ENCODE peak calls at places on chromosomes 13 and 19, in seven cellular contexts. P is H9, H is mesenchymal stem cell, I is H1, V is IMR-90, A is mesendoderm, X is trophoblast cell. R is an unnamed sample.

GRCh38 chr19:43798546-43799409 is 3.5 kb downstream of the LYPD5 start:
- DNase-seq in P (peak; percentile 90), H (no peak), I (peak; percentile 79), V (no peak), A (peak; percentile 76), X (peak; percentile 84), R (no peak)

GRCh38 chr13:86051134-86052103 is 252.2 kb upstream of the SLITRK6 start:
- DNase-seq in P (no peak), H (no peak), I (no peak), V (no peak), A (peak; percentile 13), X (no peak), R (no peak)

GRCh38 chr19:31264379-31264778 is 84.9 kb downstream of the TSHZ3 start:
- DNase-seq in P (no peak), H (no peak), I (no peak), V (no peak), A (no peak), X (no peak), R (no peak)

GRCh38 chr13:26941345-26942174 is 181.0 kb upstream of the GPR12 start:
- DNase-seq in P (no peak), H (peak; percentile 92), I (no peak), V (peak; percentile 91), A (no peak), X (peak; percentile 6), R (no peak)

GRCh38 chr19:18128044-18128443 is 24.9 kb upstream of the PIK3R2 start:
- DNase-seq in P (no peak), H (peak; percentile 27), I (no peak), V (peak; percentile 33), A (no peak), X (no peak), R (no peak)

GRCh38 chr13:38688674-38689073 is 1.8 kb downstream of the FREM2 start:
- DNase-seq in P (no peak), H (no peak), I (no peak), V (no peak), A (no peak), X (no peak), R (no peak)

GRCh38 chr13:99505814-99506269 is 4.6 kb downstream of the TM9SF2 start:
- DNase-seq in P (no peak), H (peak; percentile 64), I (no peak), V (peak; percentile 63), A (no peak), X (no peak), R (no peak)

GRCh38 chr19:16078311-16078758 is 2.0 kb downstream of the TPM4 start:
- DNase-seq in P (no peak), H (no peak), I (no peak), V (peak; percentile 69), A (peak; percentile 74), X (no peak), R (peak; percentile 15)

GRCh38 chr13:37484056-37484455 is 114.5 kb downstream of the POSTN start:
- DNase-seq in P (no peak), H (no peak), I (no peak), V (no peak), A (no peak), X (no peak), R (no peak)

GRCh38 chr13:26425439-26426358 is 131.8 kb upstream of the WASF3 start:
- DNase-seq in P (no peak), H (peak; percentile 60), I (no peak), V (peak; percentile 88), A (no peak), X (no peak), R (no peak)

GRCh38 chr13:68128297-68128915 is 898.3 kb upstream of the PCDH9 start:
- DNase-seq in P (no peak), H (no peak), I (no peak), V (no peak), A (no peak), X (no peak), R (no peak)

GRCh38 chr19:18194554-18195238 is 1.7 kb downstream of the MPV17L2 start:
- DNase-seq in P (peak; percentile 77), H (peak; percentile 24), I (peak; percentile 76), V (peak; percentile 34), A (peak; percentile 61), X (no peak), R (no peak)

GRCh38 chr13:29654807-29655547 is 59.5 kb upstream of the SLC7A1 start:
- DNase-seq in P (no peak), H (no peak), I (no peak), V (peak; percentile 86), A (no peak), X (no peak), R (no peak)

GRCh38 chr13:80337011-80337688 is 3.8 kb downstream of the SPRY2 start:
- DNase-seq in P (no peak), H (no peak), I (no peak), V (no peak), A (no peak), X (no peak), R (no peak)

GRCh38 chr13:48255954-48256353 is 22.9 kb downstream of the ITM2B start:
- DNase-seq in P (no peak), H (no peak), I (no peak), V (no peak), A (no peak), X (no peak), R (no peak)

GRCh38 chr13:48144413-48145035 is 49.6 kb upstream of the MED4 start:
- DNase-seq in P (no peak), H (no peak), I (no peak), V (peak; percentile 45), A (no peak), X (peak; percentile 71), R (no peak)

GRCh38 chr19:57465680-57466381 is 8.9 kb upstream of the VN1R1 start:
- DNase-seq in P (no peak), H (peak; percentile 26), I (peak; percentile 56), V (peak; percentile 24), A (peak; percentile 79), X (peak; percentile 67), R (no peak)

GRCh38 chr19:41771410-41771809 is 16.1 kb downstream of the CEACAM6 start:
- DNase-seq in P (no peak), H (no peak), I (no peak), V (no peak), A (no peak), X (no peak), R (no peak)
- H2BK120ac ChIP-seq in P (no peak overlapping the region), H (no peak overlapping the region), I (no peak overlapping the region), V (no peak overlapping the region), A (no peak overlapping the region), X (no peak overlapping the region), R (no peak overlapping the region)

GRCh38 chr19:4636151-4636717 is 3.1 kb upstream of the TNFAIP8L1 start:
- DNase-seq in P (peak; percentile 82), H (peak; percentile 52), I (peak; percentile 96), V (peak; percentile 34), A (peak; percentile 60), X (no peak), R (peak; percentile 78)
- H3K4me1 ChIP-seq in P (no peaks in the 10 kb centered on the region), H (peaks cover 38% of the 10 kb centered on the region), I (peaks cover 10% of the 10 kb centered on the region), V (peaks cover 21% of the 10 kb centered on the region), A (peaks cover 6% of the 10 kb centered on the region), X (peaks cover 17% of the 10 kb centered on the region), R (peaks cover 12% of the 10 kb centered on the region)

DNA sequence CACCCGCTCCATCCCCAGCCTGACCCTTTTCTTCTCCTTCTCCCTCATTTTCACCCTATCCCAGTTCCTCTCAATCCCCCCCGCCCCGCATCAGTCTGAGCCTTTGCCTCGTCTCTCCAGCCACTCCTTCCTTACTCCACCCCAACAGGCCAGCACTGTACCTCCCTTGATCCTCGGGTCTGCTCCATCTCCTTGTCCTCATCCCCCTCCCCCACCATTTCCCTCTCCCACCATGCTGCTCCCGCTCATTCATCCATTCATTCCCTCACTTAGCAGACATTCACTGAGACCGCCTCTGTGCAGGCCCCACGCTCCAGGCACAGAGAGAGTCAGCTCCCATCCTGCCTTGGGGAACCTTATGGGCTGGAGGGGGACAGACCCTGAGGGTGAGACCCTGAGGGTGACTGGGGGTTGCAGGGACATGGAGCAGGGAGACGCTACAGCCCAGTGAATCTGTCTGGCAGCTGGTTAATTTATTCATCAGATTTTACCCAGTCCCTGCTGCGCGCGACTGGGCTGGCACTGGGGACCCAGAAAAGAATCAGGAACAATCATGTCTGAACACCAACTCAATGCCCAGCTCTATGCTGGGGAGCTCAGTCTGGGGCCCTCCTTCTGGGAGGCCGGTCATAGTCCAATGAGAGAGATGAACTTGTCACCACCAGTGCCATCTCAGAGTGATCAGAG is 881 bp downstream of the ARHGAP33 start:
- DNase-seq in P (no peak), H (no peak), I (no peak), V (no peak), A (no peak), X (no peak), R (no peak)
- H3K9ac ChIP-seq in P (no peak overlapping the region), H (peak overlapping the region; percentile 76), I (no peak overlapping the region), V (peak overlapping the region; percentile 45), A (peak overlapping the region; percentile 8), X (no peak overlapping the region), R (peak overlapping the region; percentile 96)

GRCh38 chr19:47802521-47803043 is 1.8 kb downstream of the TPRX1 start:
- DNase-seq in P (no peak), H (no peak), I (no peak), V (no peak), A (no peak), X (no peak), R (no peak)

GRCh38 chr19:47797996-47798903 is 6.1 kb downstream of the TPRX1 start:
- DNase-seq in P (no peak), H (no peak), I (no peak), V (no peak), A (no peak), X (no peak), R (no peak)

GRCh38 chr19:47801270-47801669 is 3.1 kb downstream of the TPRX1 start:
- DNase-seq in P (no peak), H (no peak), I (no peak), V (no peak), A (no peak), X (no peak), R (no peak)

GRCh38 chr19:47796785-47797184 is 7.6 kb downstream of the TPRX1 start:
- DNase-seq in P (no peak), H (no peak), I (no peak), V (no peak), A (no peak), X (no peak), R (no peak)

GRCh38 chr19:47798904-47799266 is 5.5 kb downstream of the TPRX1 start:
- DNase-seq in P (no peak), H (no peak), I (no peak), V (no peak), A (no peak), X (no peak), R (no peak)
- H2BK120ac ChIP-seq in P (no peak overlapping the region), H (no peak overlapping the region), I (no peak overlapping the region), V (no peak overlapping the region), A (no peak overlapping the region), X (no peak overlapping the region), R (no peak overlapping the region)